ENCODE peak calls at places on chromosomes 2 and 18, in nine cellular contexts. R is M059J; T is HT-29; Y is left ventricle myocardium inferior; W is BJ; P is stimulated activated CD4-positive, alpha-beta T cell treated with anti-CD3 and anti-CD28 coated beads, Interleukin-2, amount 100 ng/mL, for 48 hours; B is WTC11; J is activated naive CD4-positive, alpha-beta T cell; O is astrocyte of the spinal cord. D is an unnamed sample.
A peak's percentile ranks its signal among the peaks of the same experiment; 100 is the strongest.

GRCh38 chr18:55488473-55488872 is 99.5 kb downstream of the TCF4 start:
- DNase-seq in R (no peak), T (no peak), Y (no peak), W (no peak), P (no peak), B (peak; percentile 27), J (no peak), O (no peak), D (no peak)

GRCh38 chr2:27442981-27443323 is 771 bp downstream of the KRTCAP3 start:
- DNase-seq in R (no peak), T (no peak), Y (no peak), W (no peak), P (no peak), B (no peak), J (no peak), O (no peak), D (no peak)

GRCh38 chr18:65788373-65788772 is 37.6 kb downstream of the CDH7 start:
- DNase-seq in R (no peak), T (no peak), Y (no peak), W (no peak), P (no peak), B (no peak), J (no peak), O (no peak), D (no peak)

GRCh38 chr2:26644188-26644835 is 3.1 kb upstream of the CIB4 start:
- DNase-seq in R (no peak), T (no peak), Y (no peak), W (no peak), P (no peak), B (no peak), J (no peak), O (no peak), D (no peak)

GRCh38 chr2:137837830-137838229 is 126.4 kb upstream of the HNMT start:
- DNase-seq in R (no peak), T (no peak), Y (no peak), W (no peak), P (no peak), B (no peak), J (no peak), O (peak; percentile 12), D (no peak)

GRCh38 chr18:8756571-8756970 is 51.2 kb downstream of the MTCL1 start:
- DNase-seq in R (peak; percentile 29), T (no peak), Y (no peak), W (no peak), P (no peak), B (no peak), J (no peak), O (no peak), D (no peak)

GRCh38 chr2:16615687-16616615 is 49.7 kb downstream of the CYRIA start:
- DNase-seq in R (no peak), T (no peak), Y (peak; percentile 50), W (no peak), P (no peak), B (peak; percentile 46), J (no peak), O (no peak), D (no peak)

GRCh38 chr2:37858197-37858711 is 66.8 kb upstream of the RMDN2 start:
- DNase-seq in R (peak; percentile 86), T (no peak), Y (no peak), W (peak; percentile 57), P (no peak), B (no peak), J (no peak), O (peak; percentile 63), D (no peak)

GRCh38 chr2:20103514-20103913 is 52.1 kb upstream of the LAPTM4A start:
- DNase-seq in R (peak; percentile 60), T (peak; percentile 78), Y (no peak), W (no peak), P (no peak), B (no peak), J (no peak), O (no peak), D (no peak)

GRCh38 chr2:65802298-65802942 is 370.0 kb upstream of the SPRED2 start:
- DNase-seq in R (no peak), T (no peak), Y (no peak), W (no peak), P (no peak), B (no peak), J (no peak), O (no peak), D (no peak)

GRCh38 chr2:111705711-111706323 is 178.2 kb downstream of the ANAPC1 start:
- DNase-seq in R (peak; percentile 98), T (peak; percentile 83), Y (no peak), W (peak; percentile 67), P (peak; percentile 44), B (peak; percentile 53), J (no peak), O (peak; percentile 98), D (no peak)

GRCh38 chr2:102801098-102801718 is 39.4 kb downstream of the TMEM182 start:
- DNase-seq in R (peak; percentile 6), T (peak; percentile 11), Y (peak; percentile 63), W (no peak), P (no peak), B (no peak), J (no peak), O (peak; percentile 16), D (no peak)

GRCh38 chr2:102141915-102142828 is at the start of gene IL1R1:
- DNase-seq in R (no peak), T (peak; percentile 60), Y (peak; percentile 85), W (no peak), P (no peak), B (peak; percentile 62), J (no peak), O (peak; percentile 84), D (no peak)

GRCh38 chr2:122749347-122749850 is 993.9 kb downstream of the TSN start:
- DNase-seq in R (no peak), T (no peak), Y (no peak), W (no peak), P (no peak), B (no peak), J (no peak), O (no peak), D (no peak)

GRCh38 chr2:74584088-74584645 is 29.6 kb downstream of the DOK1 start:
- DNase-seq in R (no peak), T (no peak), Y (no peak), W (no peak), P (no peak), B (no peak), J (no peak), O (peak; percentile 39), D (no peak)

GRCh38 chr18:54737986-54738385 is 90.3 kb upstream of the RAB27B start:
- DNase-seq in R (peak; percentile 78), T (no peak), Y (no peak), W (no peak), P (no peak), B (no peak), J (no peak), O (peak; percentile 76), D (no peak)

GRCh38 chr18:28159055-28159454 is 17.9 kb downstream of the CDH2 start:
- DNase-seq in R (peak; percentile 31), T (no peak), Y (no peak), W (no peak), P (no peak), B (no peak), J (no peak), O (no peak), D (no peak)

GRCh38 chr18:64164883-64165282 is 16.0 kb upstream of the LINC00305 start:
- DNase-seq in R (no peak), T (no peak), Y (no peak), W (no peak), P (no peak), B (no peak), J (no peak), O (no peak), D (no peak)

GRCh38 chr2:186503827-186504606 is 18.0 kb downstream of the ZC3H15 start:
- DNase-seq in R (peak; percentile 41), T (peak; percentile 63), Y (no peak), W (no peak), P (no peak), B (no peak), J (no peak), O (peak; percentile 58), D (no peak)

GRCh38 chr2:75142081-75142480 is 57.2 kb downstream of the TACR1 start:
- DNase-seq in R (no peak), T (no peak), Y (no peak), W (no peak), P (no peak), B (no peak), J (no peak), O (peak; percentile 42), D (no peak)

GRCh38 chr2:48944961-48945360 is 189.4 kb upstream of the LHCGR start:
- DNase-seq in R (no peak), T (no peak), Y (no peak), W (no peak), P (no peak), B (no peak), J (no peak), O (no peak), D (no peak)

GRCh38 chr2:241052677-241053360 is 49.3 kb downstream of the MTERF4 start:
- DNase-seq in R (no peak), T (no peak), Y (no peak), W (no peak), P (no peak), B (peak; percentile 12), J (no peak), O (no peak), D (no peak)

GRCh38 chr2:161238264-161238558 is 70.0 kb upstream of the PSMD14 start:
- DNase-seq in R (no peak), T (no peak), Y (no peak), W (no peak), P (no peak), B (no peak), J (no peak), O (no peak), D (no peak)

GRCh38 chr18:67896471-67896870 is 380.0 kb upstream of the DSEL start:
- DNase-seq in R (no peak), T (no peak), Y (no peak), W (no peak), P (no peak), B (no peak), J (no peak), O (no peak), D (no peak)

GRCh38 chr2:160984426-160985077 is 175.7 kb upstream of the TANK start:
- DNase-seq in R (no peak), T (no peak), Y (peak; percentile 25), W (no peak), P (no peak), B (no peak), J (no peak), O (no peak), D (no peak)

GRCh38 chr2:45778720-45779171 is 127.3 kb downstream of the PRKCE start:
- DNase-seq in R (peak; percentile 61), T (peak; percentile 84), Y (peak; percentile 41), W (no peak), P (peak; percentile 63), B (peak; percentile 72), J (peak; percentile 43), O (peak; percentile 48), D (peak; percentile 38)

GRCh38 chr2:199830531-199830930 is 20.5 kb downstream of the FTCDNL1 start:
- DNase-seq in R (no peak), T (no peak), Y (no peak), W (no peak), P (no peak), B (no peak), J (no peak), O (no peak), D (no peak)

GRCh38 chr2:69213832-69214231 is 173.2 kb downstream of the GFPT1 start:
- DNase-seq in R (peak; percentile 36), T (no peak), Y (no peak), W (no peak), P (no peak), B (no peak), J (no peak), O (no peak), D (no peak)

GRCh38 chr2:232563580-232563979 is 13.1 kb downstream of the EIF4E2 start:
- DNase-seq in R (no peak), T (no peak), Y (no peak), W (no peak), P (no peak), B (no peak), J (no peak), O (no peak), D (no peak)

GRCh38 chr2:241272722-241273551 is 42.5 kb downstream of the HDLBP start:
- DNase-seq in R (peak; percentile 44), T (peak; percentile 26), Y (peak; percentile 81), W (no peak), P (peak; percentile 46), B (peak; percentile 53), J (peak; percentile 20), O (peak; percentile 55), D (peak; percentile 46)

GRCh38 chr2:74291217-74291551 is 52.0 kb downstream of the SLC4A5 start:
- DNase-seq in R (no peak), T (no peak), Y (no peak), W (no peak), P (no peak), B (no peak), J (no peak), O (no peak), D (no peak)